ENCODE peak calls at places on chromosomes 12 and 14, in eight cellular contexts. R is mucosa of descending colon, B is endodermal cell, P is RWPE1, K is neural progenitor cell, T is ovary, U is left lung, V is astrocyte of the spinal cord. J is an unnamed sample.

GRCh38 chr14:49852351-49853157 is at the start of gene NEMF:
- DNase-seq in T (peak; percentile 93), P (peak; percentile 83), K (peak; percentile 94), R (peak; percentile 90), B (peak; percentile 95), V (peak; percentile 93), U (peak; percentile 95), J (peak; percentile 87)

GRCh38 chr12:108307006-108307405 is 32.1 kb downstream of the CMKLR1 start:
- DNase-seq in R (no peak), T (no peak), V (peak; percentile 59), U (no peak), K (no peak), B (no peak), P (no peak), J (no peak)

GRCh38 chr14:44396226-44396625 is 110.9 kb downstream of the FSCB start:
- DNase-seq in T (no peak), R (no peak), B (no peak), V (no peak), P (no peak), K (no peak), U (no peak), J (no peak)

GRCh38 chr12:91406920-91407341 is 224.3 kb upstream of the DCN start:
- DNase-seq in P (peak; percentile 84), K (no peak), U (no peak), R (no peak), B (peak; percentile 51), T (no peak), V (peak; percentile 9), J (no peak)

GRCh38 chr14:59018978-59019377 is 169.5 kb upstream of the DAAM1 start:
- DNase-seq in T (no peak), R (no peak), P (no peak), B (peak; percentile 76), V (no peak), K (peak; percentile 33), U (no peak), J (no peak)

GRCh38 chr12:53739285-53740129 is 12.3 kb upstream of the CALCOCO1 start:
- DNase-seq in K (no peak), P (no peak), V (no peak), U (no peak), B (peak; percentile 71), R (no peak), T (no peak), J (no peak)

GRCh38 chr12:5407457-5407856 is 24.5 kb upstream of the NTF3 start:
- DNase-seq in U (no peak), T (no peak), B (no peak), R (no peak), K (peak; percentile 56), V (no peak), P (no peak), J (no peak)

GRCh38 chr12:32134144-32134888 is 27.7 kb downstream of the BICD1 start:
- DNase-seq in K (no peak), V (peak; percentile 63), U (no peak), T (no peak), B (peak; percentile 68), R (no peak), P (no peak), J (no peak)

GRCh38 chr12:29883558-29883957 is 99.8 kb upstream of the TMTC1 start:
- DNase-seq in K (no peak), P (no peak), B (no peak), V (no peak), T (no peak), U (no peak), R (no peak), J (no peak)

GRCh38 chr14:23457587-23458445 is 11.7 kb upstream of the NGDN start:
- DNase-seq in T (no peak), B (no peak), K (no peak), P (no peak), R (no peak), V (no peak), U (no peak), J (no peak)

GRCh38 chr14:78022059-78022458 is 148.1 kb upstream of the NRXN3 start:
- DNase-seq in B (peak; percentile 95), T (no peak), U (no peak), K (peak; percentile 87), P (peak; percentile 43), R (no peak), V (peak; percentile 47), J (no peak)

GRCh38 chr12:120719496-120720233 is 6.0 kb upstream of the ACADS start:
- DNase-seq in K (no peak), P (no peak), R (no peak), T (no peak), B (no peak), V (no peak), U (no peak), J (peak; percentile 88)

GRCh38 chr14:69460093-69460701 is 24.3 kb upstream of the PLEKHD1 start:
- DNase-seq in P (peak; percentile 81), B (peak; percentile 71), V (peak; percentile 86), T (peak; percentile 52), R (no peak), U (no peak), K (peak; percentile 64), J (peak; percentile 58)

GRCh38 chr12:3662516-3662915 is 90.4 kb downstream of the CRACR2A start:
- DNase-seq in P (no peak), B (no peak), K (peak; percentile 50), U (no peak), R (no peak), T (no peak), V (peak; percentile 16), J (no peak)

DNA sequence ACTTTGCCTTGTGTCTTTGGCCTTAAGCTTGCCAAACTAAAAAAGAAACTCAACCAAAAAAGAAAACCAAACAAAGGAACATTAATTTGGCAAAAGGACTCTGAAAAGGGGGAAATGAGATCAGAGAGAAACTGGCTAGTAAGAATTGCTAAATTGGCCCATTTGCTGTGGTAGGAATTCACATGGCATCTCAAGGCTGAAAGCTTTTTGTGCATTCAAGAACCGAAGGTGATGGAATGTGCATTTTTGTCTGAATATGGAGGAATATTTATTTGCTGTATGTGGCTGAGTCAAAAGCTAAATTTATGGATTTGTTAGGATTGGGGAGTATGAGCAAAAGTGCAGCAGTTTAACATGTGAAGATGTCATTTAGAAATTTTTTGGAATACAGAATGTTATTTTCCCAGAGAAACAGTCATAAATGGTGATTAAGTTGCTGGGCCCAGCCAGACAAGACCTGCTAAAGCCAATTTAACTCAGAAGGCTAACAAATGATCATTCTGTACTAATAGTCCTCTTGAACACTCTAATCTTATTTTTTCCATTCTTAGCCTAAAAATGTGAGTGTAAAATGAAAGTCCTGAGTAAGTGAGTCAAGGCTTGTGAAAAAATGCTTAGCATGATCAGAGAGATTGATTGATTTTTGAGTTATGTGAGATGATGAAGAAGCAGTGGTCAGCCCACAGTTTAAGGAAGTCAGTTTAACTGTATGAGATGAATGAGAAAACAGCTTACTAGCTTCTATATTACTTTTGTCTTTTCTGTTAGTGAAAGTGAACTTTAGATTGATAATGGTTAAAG is 94.1 kb downstream of the ANO6 start:
- DNase-seq in V (peak; percentile 36), B (no peak), K (no peak), P (no peak), R (no peak), U (no peak), T (no peak), J (no peak)
- TF ChIP-seq CTCF in V (no peak), B (no peak), K (no peak), P (no peak), R (no peak), U (no peak), T (peak; percentile 14), J (no peak)

GRCh38 chr12:22986997-22987396 is 362.0 kb downstream of the ETNK1 start:
- DNase-seq in K (no peak), U (no peak), R (no peak), T (no peak), B (no peak), V (no peak), P (no peak), J (no peak)

GRCh38 chr12:22994276-22994675 is 369.3 kb downstream of the ETNK1 start:
- DNase-seq in V (no peak), K (no peak), P (no peak), T (no peak), U (no peak), B (no peak), R (no peak), J (no peak)

GRCh38 chr12:22993639-22994038 is 368.7 kb downstream of the ETNK1 start:
- DNase-seq in T (no peak), U (no peak), R (no peak), V (peak; percentile 38), P (no peak), K (no peak), B (no peak), J (no peak)

DNA sequence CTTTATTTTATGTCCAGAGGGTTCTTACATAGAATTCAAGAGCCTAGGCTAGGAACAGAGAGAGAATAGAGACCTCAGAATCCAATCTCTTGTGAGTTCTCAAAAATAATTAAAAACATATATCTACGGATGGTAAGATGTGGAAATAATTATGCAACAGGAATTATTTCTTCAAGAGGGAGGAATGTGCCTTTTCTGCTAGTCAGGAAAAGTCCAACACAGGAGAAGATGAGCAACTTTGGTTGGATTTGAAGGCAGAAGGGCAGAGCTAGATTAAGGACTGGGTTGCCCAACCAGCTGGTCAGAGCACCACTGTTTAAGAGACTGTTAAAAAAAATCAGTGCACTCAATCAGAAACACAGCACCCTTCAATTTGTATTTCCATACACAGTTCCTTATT is 365.5 kb downstream of the ETNK1 start:
- DNase-seq in R (no peak), V (no peak), T (no peak), B (no peak), P (no peak), K (no peak), U (no peak), J (no peak)
- TF ChIP-seq CTCF in R (no peak), V (no peak), T (no peak), B (no peak), P (no peak), K (no peak), U (no peak), J (no peak)

GRCh38 chr14:96390965-96391292 is 999 bp upstream of the AK7 start:
- DNase-seq in U (no peak), K (no peak), B (no peak), T (no peak), P (no peak), V (no peak), R (no peak), J (no peak)

GRCh38 chr14:96393292-96393691 is 1.4 kb downstream of the AK7 start:
- DNase-seq in U (no peak), V (no peak), K (no peak), B (no peak), R (no peak), T (no peak), P (no peak), J (no peak)

GRCh38 chr14:96394047-96394815 is 2.3 kb downstream of the AK7 start:
- DNase-seq in U (no peak), T (no peak), B (peak; percentile 15), P (no peak), V (no peak), R (no peak), K (no peak), J (no peak)

GRCh38 chr14:96391293-96392118 is 422 bp upstream of the AK7 start:
- DNase-seq in B (peak; percentile 100), U (peak; percentile 100), V (peak; percentile 95), T (peak; percentile 95), K (peak; percentile 98), P (peak; percentile 98), R (peak; percentile 99), J (peak; percentile 99)
- TF ChIP-seq CTCF in B (no peak), U (no peak), V (no peak), T (no peak), K (no peak), P (no peak), R (no peak), J (no peak)

DNA sequence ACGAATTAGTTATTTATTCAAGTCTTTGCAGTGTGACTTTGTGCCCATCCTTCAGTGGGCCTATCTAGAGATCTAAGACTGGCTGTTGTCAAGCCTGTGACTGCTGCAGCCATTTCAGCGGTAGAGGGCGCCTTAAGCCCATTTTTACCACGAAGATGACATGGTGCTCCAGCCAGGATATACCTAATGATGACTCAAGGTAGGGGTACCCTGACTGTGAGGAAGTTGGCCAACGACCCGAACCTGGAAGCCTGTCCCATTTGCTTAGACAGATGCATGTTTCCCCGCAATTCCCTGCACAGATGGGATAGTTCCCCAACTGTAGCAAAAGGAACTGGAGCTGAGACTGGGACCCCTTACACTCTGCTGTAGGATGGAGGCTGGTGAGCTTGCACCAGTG is 41.3 kb downstream of the RAB3IP start:
- DNase-seq in R (no peak), K (peak; percentile 53), U (no peak), B (peak; percentile 94), T (no peak), V (peak; percentile 42), P (peak; percentile 11), J (no peak)
- TF ChIP-seq CTCF in R (no peak), K (peak; percentile 66), U (no peak), B (peak; percentile 83), T (no peak), V (peak; percentile 60), P (no peak), J (peak; percentile 26)

J was measured in right lobe of liver.